ENCODE peak calls at places on chromosomes 6 and 20, in four cellular contexts. K is K562, P is GM12878, B is HepG2. N is an unnamed sample.
A peak's percentile ranks its signal among the peaks of the same experiment; 100 is the strongest.

GRCh38 chr6:44247338-44248302 is 719 bp downstream of the HSP90AB1 start:
- DNase-seq in P (no peak), K (peak; percentile 81), B (peak; percentile 36), N (peak; percentile 35)

GRCh38 chr20:31670371-31671228 is 32.9 kb downstream of the COX4I2 start:
- DNase-seq in K (no peak), B (no peak), P (no peak), N (peak; percentile 79)

GRCh38 chr6:154070657-154071056 is 31.6 kb downstream of the OPRM1 start:
- DNase-seq in B (no peak), P (no peak), K (no peak), N (no peak)

GRCh38 chr20:31901615-31902014 is 31.2 kb downstream of the TTLL9 start:
- DNase-seq in P (no peak), K (peak; percentile 39), B (no peak), N (no peak)

GRCh38 chr6:8803181-8803760 is 367.9 kb upstream of the SLC35B3 start:
- DNase-seq in P (no peak), K (no peak), B (no peak), N (no peak)

GRCh38 chr6:118100763-118101162 is 193.7 kb downstream of the SLC35F1 start:
- DNase-seq in B (no peak), K (no peak), P (no peak), N (no peak)

GRCh38 chr20:49614338-49615050 is 46.6 kb upstream of the PTGIS start:
- DNase-seq in B (peak; percentile 79), P (no peak), K (no peak), N (no peak)

GRCh38 chr6:26331809-26332226 is 33.2 kb upstream of the BTN3A2 start:
- DNase-seq in B (no peak), P (no peak), K (peak; percentile 73), N (no peak)

GRCh38 chr6:122322824-122323223 is 76.6 kb upstream of the HSF2 start:
- DNase-seq in P (no peak), B (no peak), K (no peak), N (no peak)

GRCh38 chr6:113018351-113019151 is 671.4 kb downstream of the RFPL4B start:
- DNase-seq in K (no peak), B (no peak), P (no peak), N (no peak)

GRCh38 chr6:168499045-168499650 is 58.2 kb downstream of the SMOC2 start:
- DNase-seq in K (no peak), B (peak; percentile 16), P (no peak), N (no peak)

GRCh38 chr6:109766167-109766566 is 75.1 kb downstream of the FIG4 start:
- DNase-seq in K (no peak), P (no peak), B (no peak), N (no peak)

GRCh38 chr6:31441368-31442267 is 38.2 kb downstream of the MICA start:
- DNase-seq in P (no peak), B (peak; percentile 60), K (peak; percentile 81), N (peak; percentile 72)

GRCh38 chr6:156809034-156809433 is 31.9 kb downstream of the ARID1B start:
- DNase-seq in P (peak; percentile 55), K (no peak), B (no peak), N (no peak)

GRCh38 chr6:164034602-164035140 is 620.2 kb downstream of the QKI start:
- DNase-seq in K (no peak), B (no peak), P (no peak), N (no peak)

GRCh38 chr6:141095308-141095707 is 1037.4 kb upstream of the GJE1 start:
- DNase-seq in K (no peak), P (no peak), B (no peak), N (no peak)

GRCh38 chr6:141103246-141103645 is 1029.5 kb upstream of the GJE1 start:
- DNase-seq in P (no peak), B (no peak), K (no peak), N (no peak)

DNA sequence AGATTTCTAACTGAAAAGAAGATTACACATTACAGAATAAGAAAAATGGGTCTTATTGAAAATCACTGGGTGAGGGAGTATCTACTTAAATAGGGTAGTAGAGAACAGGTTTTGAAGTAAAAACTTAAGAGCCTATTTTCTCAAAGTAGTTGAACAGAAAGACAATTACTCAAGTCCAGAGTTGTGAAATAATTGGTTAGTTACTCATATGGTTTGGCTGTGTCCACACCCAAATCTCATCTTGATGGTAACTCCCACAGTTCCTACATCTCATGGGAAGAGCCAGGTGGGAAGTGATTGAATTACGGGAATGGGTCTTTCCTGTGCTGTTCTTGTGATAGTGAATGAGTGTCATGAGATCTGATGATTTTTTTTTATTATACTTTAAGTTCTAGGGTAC is 1035.3 kb upstream of the GJE1 start:
- DNase-seq in B (no peak), P (no peak), K (no peak), N (no peak)
- TF ChIP-seq TARDBP in B (no peak), P (no peak), K (no peak), N (no peak)

GRCh38 chr6:135438907-135439535 is 58.5 kb downstream of the AHI1 start:
- DNase-seq in K (peak; percentile 40), P (peak; percentile 17), B (peak; percentile 30), N (peak; percentile 20)
- TF ChIP-seq BHLHE40 in K (no peak), P (no peak), B (no peak), N (no peak)

GRCh38 chr6:129486333-129486732 is 223.6 kb downstream of the ARHGAP18 start:
- DNase-seq in B (no peak), P (no peak), K (no peak), N (no peak)
- TF ChIP-seq FOXK2 in B (no peak), P (no peak), K (no peak), N (no peak)

DNA sequence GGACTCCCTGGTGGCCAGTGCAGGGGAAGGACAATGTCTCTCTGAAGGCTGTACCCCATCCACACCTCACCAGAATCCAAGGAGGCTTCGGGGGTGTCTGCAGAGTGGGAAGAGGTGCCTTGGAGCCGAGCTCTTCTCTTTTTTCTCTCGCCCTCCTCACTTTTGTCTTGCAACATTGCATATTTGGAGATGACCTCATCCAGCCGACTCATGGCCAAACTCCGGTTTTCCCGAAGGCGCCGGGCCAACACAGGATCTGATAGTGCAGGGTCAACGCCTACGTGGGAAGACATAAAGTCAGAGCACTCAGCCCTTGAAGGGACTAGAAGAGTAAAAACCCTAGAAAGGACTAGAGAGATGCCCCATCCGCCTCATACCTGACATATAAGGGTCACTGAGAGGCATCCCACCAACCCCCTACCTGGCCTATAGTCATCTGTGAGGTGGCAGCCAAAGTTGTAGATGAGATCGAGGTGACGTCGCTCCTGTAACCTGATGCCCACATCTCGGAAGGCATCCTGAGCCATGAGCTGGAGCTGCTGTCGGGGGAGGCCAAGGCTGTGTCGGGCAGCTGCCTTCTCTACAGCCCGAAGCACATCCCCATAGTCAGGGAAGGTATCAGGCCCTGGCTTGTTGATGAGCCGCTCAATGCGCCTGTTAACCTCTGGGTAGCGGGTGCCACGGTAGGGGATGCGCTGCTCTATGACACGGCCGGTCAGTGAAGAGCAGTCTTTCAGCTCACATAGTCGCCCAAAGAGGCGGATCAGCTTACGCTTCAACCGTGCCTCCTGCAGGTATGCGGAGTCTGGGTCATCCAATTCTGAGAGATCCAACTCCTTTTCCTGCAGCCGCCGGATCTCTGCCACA is 3.0 kb upstream of the ZBTB22 start:
- DNase-seq in P (no peak), B (no peak), K (no peak), N (no peak)
- TF ChIP-seq TARDBP in P (no peak), B (no peak), K (no peak), N (no peak)

DNA sequence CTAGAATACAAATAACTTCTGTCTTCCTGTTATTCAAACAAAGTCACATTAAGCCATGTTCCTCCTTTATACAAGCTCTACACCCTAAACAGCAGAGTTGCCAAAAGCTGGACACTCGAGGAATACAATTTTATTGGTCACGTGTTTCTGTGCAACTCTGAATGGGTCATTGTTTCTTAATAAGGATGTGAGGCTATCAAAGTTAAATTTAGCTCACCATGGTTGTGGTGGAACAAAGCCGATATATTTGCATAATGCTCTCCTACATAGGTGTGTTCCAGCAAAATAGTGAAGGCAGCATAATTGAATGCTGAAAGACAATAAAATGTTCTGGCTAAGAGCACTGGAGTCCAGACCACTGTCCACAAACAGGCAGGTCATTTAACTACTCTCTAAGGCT is 36.9 kb upstream of the CD2AP start:
- DNase-seq in P (peak; percentile 47), K (no peak), B (no peak), N (no peak)
- TF ChIP-seq BHLHE40 in P (peak; percentile 86), K (no peak), B (no peak), N (no peak)

GRCh38 chr6:105897131-105897530 is 189.0 kb upstream of the PRDM1 start:
- DNase-seq in B (no peak), P (no peak), K (no peak), N (no peak)

GRCh38 chr6:105900120-105900937 is 185.8 kb upstream of the PRDM1 start:
- DNase-seq in K (no peak), P (no peak), B (no peak), N (no peak)

GRCh38 chr6:105898286-105898685 is 187.8 kb upstream of the PRDM1 start:
- DNase-seq in K (no peak), B (no peak), P (no peak), N (no peak)

GRCh38 chr6:105901583-105901982 is 184.6 kb upstream of the PRDM1 start:
- DNase-seq in P (no peak), K (no peak), B (no peak), N (no peak)

DNA sequence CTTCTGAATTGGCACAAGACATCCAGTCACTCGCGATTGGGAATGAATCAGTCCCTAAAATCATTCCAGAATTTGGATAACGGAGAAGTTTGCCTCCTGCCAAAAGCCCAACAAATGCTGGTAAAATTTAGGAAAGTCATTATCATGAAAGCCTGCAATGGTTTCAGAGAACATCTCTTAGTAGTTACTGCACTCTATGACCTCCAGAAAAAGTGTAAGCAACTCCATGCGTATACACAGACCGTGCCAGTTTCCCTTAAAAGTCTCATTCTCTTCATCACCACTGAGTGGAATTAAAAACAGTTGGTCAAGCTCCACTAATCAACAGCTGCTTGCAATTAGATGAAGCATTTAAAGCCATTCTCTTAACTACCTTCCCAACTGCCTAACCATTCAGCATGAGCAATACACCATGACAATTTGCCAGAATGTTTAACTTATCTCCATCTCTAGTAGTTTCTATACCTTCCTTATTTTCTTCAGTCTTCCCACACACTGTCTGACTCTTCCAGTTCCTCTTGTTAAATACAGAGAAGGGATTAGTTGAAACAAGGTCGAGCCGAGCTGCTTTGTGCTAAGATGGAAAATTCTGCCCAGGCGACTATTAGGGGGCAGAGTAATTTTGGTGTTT is 183.6 kb upstream of the PRDM1 start:
- DNase-seq in P (no peak), K (no peak), B (no peak), N (no peak)
- TF ChIP-seq FOXK2 in P (no peak), K (no peak), B (no peak), N (no peak)

GRCh38 chr20:13865825-13866351 is 81.1 kb downstream of the NDUFAF5 start:
- DNase-seq in K (no peak), B (no peak), P (no peak), N (no peak)

GRCh38 chr20:13865156-13865555 is 80.3 kb downstream of the NDUFAF5 start:
- DNase-seq in B (no peak), K (no peak), P (no peak), N (no peak)

GRCh38 chr20:13858496-13859270 is 73.9 kb downstream of the NDUFAF5 start:
- DNase-seq in K (no peak), B (no peak), P (no peak), N (no peak)

GRCh38 chr20:13863244-13863643 is 78.4 kb downstream of the NDUFAF5 start:
- DNase-seq in K (no peak), P (no peak), B (no peak), N (no peak)

DNA sequence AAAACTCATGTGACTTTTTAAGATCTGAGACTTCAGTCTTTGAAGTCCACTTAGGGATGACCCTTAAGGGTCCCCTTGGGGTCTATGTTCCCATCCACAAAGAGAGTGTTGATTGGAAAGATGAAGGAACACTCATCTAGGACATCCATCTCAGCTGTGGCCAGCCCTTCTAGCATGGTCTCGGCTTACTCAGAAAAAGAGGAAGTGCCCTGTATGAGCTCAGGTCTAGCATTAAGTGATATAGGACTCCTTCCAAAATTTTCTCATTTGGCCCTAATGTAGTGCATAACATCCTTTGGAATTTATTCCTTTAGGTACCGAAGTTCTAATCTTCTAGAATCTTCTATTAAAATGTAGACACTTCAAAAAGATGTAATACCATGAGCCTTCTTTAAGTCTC is 77.4 kb downstream of the NDUFAF5 start:
- DNase-seq in K (no peak), P (no peak), B (no peak), N (no peak)
- TF ChIP-seq TARDBP in K (no peak), P (no peak), B (no peak), N (no peak)

N was measured in HEK293T.